ENCODE peak calls at places on chromosome 6, in nine cellular contexts. F is heart right ventricle, P is astrocyte of the spinal cord, L is cardiac fibroblast, Y is tibial nerve, I is pancreas, K is endodermal cell, Q is sigmoid colon, G is lung. J is an unnamed sample.
A peak's percentile ranks its signal among the peaks of the same experiment; 100 is the strongest.

GRCh38 chr6:42042108-42042507 is 8.2 kb upstream of the TAF8 start:
- DNase-seq in F (no peak), P (no peak), L (no peak), Y (no peak), I (no peak), K (no peak), Q (no peak), G (no peak), J (no peak)

GRCh38 chr6:125780540-125781306 is 10.0 kb upstream of the NCOA7 start:
- DNase-seq in F (peak; percentile 44), P (peak; percentile 88), L (peak; percentile 86), Y (peak; percentile 57), I (no peak), K (peak; percentile 66), Q (peak; percentile 74), G (peak; percentile 38), J (no peak)

GRCh38 chr6:151325075-151326050 is 66.0 kb downstream of the ZBTB2 start:
- DNase-seq in F (peak; percentile 61), P (peak; percentile 79), L (peak; percentile 87), Y (peak; percentile 58), I (peak; percentile 72), K (peak; percentile 68), Q (peak; percentile 92), G (peak; percentile 36), J (no peak)

GRCh38 chr6:77362055-77362454 is 101.2 kb downstream of the HTR1B start:
- DNase-seq in F (no peak), P (no peak), L (no peak), Y (no peak), I (no peak), K (no peak), Q (no peak), G (no peak), J (no peak)

GRCh38 chr6:25012657-25013056 is 76.9 kb upstream of the RIPOR2 start:
- DNase-seq in F (no peak), P (peak; percentile 64), L (peak; percentile 86), Y (no peak), I (no peak), K (no peak), Q (no peak), G (no peak), J (no peak)

GRCh38 chr6:168333039-168333438 is 13.5 kb upstream of the DACT2 start:
- DNase-seq in F (no peak), P (no peak), L (no peak), Y (no peak), I (no peak), K (peak; percentile 66), Q (no peak), G (no peak), J (no peak)

GRCh38 chr6:12577124-12577845 is 139.3 kb upstream of the PHACTR1 start:
- DNase-seq in F (no peak), P (peak; percentile 50), L (peak; percentile 64), Y (no peak), I (no peak), K (no peak), Q (no peak), G (no peak), J (no peak)

GRCh38 chr6:89311853-89312531 is 3.1 kb downstream of the GABRR2 start:
- DNase-seq in F (peak; percentile 55), P (peak; percentile 81), L (peak; percentile 88), Y (peak; percentile 61), I (no peak), K (peak; percentile 91), Q (peak; percentile 86), G (peak; percentile 63), J (no peak)

GRCh38 chr6:143023695-143024094 is 37.0 kb upstream of the AIG1 start:
- DNase-seq in F (no peak), P (no peak), L (no peak), Y (no peak), I (no peak), K (no peak), Q (no peak), G (no peak), J (no peak)

GRCh38 chr6:110113989-110114388 is 65.5 kb downstream of the WASF1 start:
- DNase-seq in F (no peak), P (no peak), L (no peak), Y (no peak), I (no peak), K (no peak), Q (no peak), G (no peak), J (no peak)

GRCh38 chr6:96302991-96303390 is 218.6 kb upstream of the UFL1 start:
- DNase-seq in F (no peak), P (no peak), L (no peak), Y (no peak), I (no peak), K (no peak), Q (no peak), G (no peak), J (no peak)

GRCh38 chr6:158068893-158069799 is 87.5 kb downstream of the SYNJ2 start:
- DNase-seq in F (no peak), P (peak; percentile 87), L (peak; percentile 68), Y (no peak), I (no peak), K (peak; percentile 74), Q (peak; percentile 61), G (peak; percentile 88), J (no peak)

GRCh38 chr6:167338551-167339117 is 13.7 kb downstream of the TTLL2 start:
- DNase-seq in F (no peak), P (no peak), L (no peak), Y (no peak), I (no peak), K (peak; percentile 68), Q (no peak), G (no peak), J (no peak)

GRCh38 chr6:84773431-84774173 is 9.2 kb upstream of the TBX18 start:
- DNase-seq in F (peak; percentile 23), P (peak; percentile 52), L (peak; percentile 66), Y (peak; percentile 28), I (peak; percentile 72), K (peak; percentile 83), Q (no peak), G (no peak), J (no peak)

DNA sequence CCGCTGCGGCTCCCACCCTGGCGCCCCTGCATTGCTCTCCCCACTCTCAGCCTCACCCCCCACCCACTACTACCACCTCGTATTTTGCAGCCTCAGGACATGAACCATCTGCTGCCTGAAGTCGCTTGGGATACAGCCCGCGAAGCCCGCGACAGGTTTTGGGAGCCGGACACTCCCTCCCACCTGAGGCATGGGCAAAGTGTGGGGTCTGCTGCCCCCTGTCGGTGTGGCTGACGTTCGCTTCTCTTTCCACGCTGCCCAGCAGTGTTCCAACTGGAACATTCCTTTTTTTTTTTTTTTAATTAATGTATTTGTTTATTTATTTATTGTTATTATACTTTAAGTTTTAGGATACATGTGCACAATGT is 15.3 kb upstream of the LPA start:
- DNase-seq in F (no peak), P (no peak), L (no peak), Y (no peak), I (peak; percentile 78), K (peak; percentile 81), Q (no peak), G (no peak), J (no peak)
- TF ChIP-seq CTCF in F (peak; percentile 12), P (no peak), L (no peak), Y (no peak), I (peak; percentile 43), K (peak; percentile 79), Q (no peak), G (no peak), J (no peak)

GRCh38 chr6:3337521-3338350 is 79.0 kb downstream of the PSMG4 start:
- DNase-seq in F (no peak), P (no peak), L (no peak), Y (no peak), I (no peak), K (peak; percentile 73), Q (no peak), G (no peak), J (no peak)
- TF ChIP-seq CTCF in F (no peak), P (no peak), L (no peak), Y (no peak), I (no peak), K (peak; percentile 36), Q (no peak), G (no peak), J (no peak)

DNA sequence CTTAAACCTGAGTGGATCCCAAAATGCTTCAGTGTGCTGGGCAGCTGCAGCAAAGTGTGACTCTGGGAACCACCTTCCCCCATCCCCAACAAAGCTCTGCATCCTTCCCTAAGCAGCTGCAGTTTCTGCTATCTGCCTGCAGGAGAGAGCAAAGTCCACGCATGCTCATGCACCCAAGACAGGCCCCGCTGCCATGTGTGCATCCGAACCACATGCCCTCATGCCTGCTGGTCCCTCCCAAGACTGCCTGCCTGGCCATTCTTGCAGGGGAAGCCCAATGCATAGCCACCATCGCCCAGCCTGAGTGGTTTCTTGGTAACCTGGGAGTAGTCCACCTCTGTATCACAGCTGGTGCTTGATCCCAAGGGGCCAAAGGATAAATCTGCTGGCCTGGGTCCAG is 94.3 kb upstream of the OLIG3 start:
- DNase-seq in F (no peak), P (no peak), L (no peak), Y (no peak), I (peak; percentile 21), K (peak; percentile 70), Q (no peak), G (no peak), J (no peak)
- TF ChIP-seq CTCF in F (no peak), P (no peak), L (no peak), Y (no peak), I (no peak), K (peak; percentile 67), Q (no peak), G (no peak), J (no peak)

GRCh38 chr6:116316772-116317467 is 37.2 kb upstream of the TSPYL1 start:
- DNase-seq in F (peak; percentile 23), P (no peak), L (no peak), Y (no peak), I (no peak), K (no peak), Q (peak; percentile 75), G (no peak), J (no peak)
- TF ChIP-seq CTCF in F (no peak), P (no peak), L (peak; percentile 20), Y (no peak), I (no peak), K (no peak), Q (no peak), G (no peak), J (no peak)

GRCh38 chr6:119078449-119079287 is at the start of gene FAM184A:
- DNase-seq in F (peak; percentile 73), P (peak; percentile 54), L (peak; percentile 60), Y (peak; percentile 37), I (peak; percentile 85), K (peak; percentile 88), Q (peak; percentile 82), G (peak; percentile 56), J (peak; percentile 39)
- TF ChIP-seq CTCF in F (peak; percentile 33), P (peak; percentile 32), L (peak; percentile 11), Y (no peak), I (no peak), K (peak; percentile 79), Q (no peak), G (no peak), J (peak; percentile 26)

J was measured in D721Med.